ENCODE peak calls at places on chromosomes 16 and 17, in five cellular contexts. One of them, this sample, is unnamed.

GRCh38 chr17:41705271-41705991 is 6.7 kb upstream of the GAST start:
- DNase-seq in cardiac fibroblast: peak; percentile 49
- DNase-seq in upper lobe of right lung: no peak
- DNase-seq in stimulated activated CD4-positive, alpha-beta T cell treated with anti-CD3 and anti-CD28 coated beads, TNF-alpha, amount 100 ng/mL, for 4 hours: no peak
- DNase-seq in NCI-H1105 treated with DMSO at 0.1 percent for 48 hours: no peak
- DNase-seq in this sample: no peak

GRCh38 chr16:72219282-72219681 is 47.3 kb upstream of the PMFBP1 start:
- DNase-seq in cardiac fibroblast: no peak
- DNase-seq in upper lobe of right lung: no peak
- DNase-seq in stimulated activated CD4-positive, alpha-beta T cell treated with anti-CD3 and anti-CD28 coated beads, TNF-alpha, amount 100 ng/mL, for 4 hours: no peak
- DNase-seq in NCI-H1105 treated with DMSO at 0.1 percent for 48 hours: no peak
- DNase-seq in this sample: no peak

GRCh38 chr17:34999456-34999855 is 19.1 kb downstream of the LIG3 start:
- DNase-seq in cardiac fibroblast: no peak
- DNase-seq in upper lobe of right lung: no peak
- DNase-seq in stimulated activated CD4-positive, alpha-beta T cell treated with anti-CD3 and anti-CD28 coated beads, TNF-alpha, amount 100 ng/mL, for 4 hours: no peak
- DNase-seq in NCI-H1105 treated with DMSO at 0.1 percent for 48 hours: no peak
- DNase-seq in this sample: no peak

GRCh38 chr17:50396261-50397110 is 837 bp downstream of the LRRC59 start:
- DNase-seq in cardiac fibroblast: peak; percentile 73
- DNase-seq in upper lobe of right lung: peak; percentile 76
- DNase-seq in stimulated activated CD4-positive, alpha-beta T cell treated with anti-CD3 and anti-CD28 coated beads, TNF-alpha, amount 100 ng/mL, for 4 hours: no peak
- DNase-seq in NCI-H1105 treated with DMSO at 0.1 percent for 48 hours: peak; percentile 32
- DNase-seq in this sample: no peak

GRCh38 chr17:76405967-76406647 is 21.7 kb downstream of the SPHK1 start:
- DNase-seq in cardiac fibroblast: no peak
- DNase-seq in upper lobe of right lung: no peak
- DNase-seq in stimulated activated CD4-positive, alpha-beta T cell treated with anti-CD3 and anti-CD28 coated beads, TNF-alpha, amount 100 ng/mL, for 4 hours: no peak
- DNase-seq in NCI-H1105 treated with DMSO at 0.1 percent for 48 hours: peak; percentile 87
- DNase-seq in this sample: no peak

GRCh38 chr16:5036228-5037156 is 2.8 kb upstream of the NAGPA start:
- DNase-seq in cardiac fibroblast: peak; percentile 75
- DNase-seq in upper lobe of right lung: no peak
- DNase-seq in stimulated activated CD4-positive, alpha-beta T cell treated with anti-CD3 and anti-CD28 coated beads, TNF-alpha, amount 100 ng/mL, for 4 hours: no peak
- DNase-seq in NCI-H1105 treated with DMSO at 0.1 percent for 48 hours: no peak
- DNase-seq in this sample: no peak

GRCh38 chr17:82668631-82669099 is 20.4 kb upstream of the WDR45B start:
- DNase-seq in cardiac fibroblast: peak; percentile 53
- DNase-seq in upper lobe of right lung: peak; percentile 89
- DNase-seq in stimulated activated CD4-positive, alpha-beta T cell treated with anti-CD3 and anti-CD28 coated beads, TNF-alpha, amount 100 ng/mL, for 4 hours: no peak
- DNase-seq in NCI-H1105 treated with DMSO at 0.1 percent for 48 hours: no peak
- DNase-seq in this sample: no peak

GRCh38 chr16:86261379-86261778 is 248.9 kb upstream of the FOXF1 start:
- DNase-seq in cardiac fibroblast: peak; percentile 7
- DNase-seq in upper lobe of right lung: no peak
- DNase-seq in stimulated activated CD4-positive, alpha-beta T cell treated with anti-CD3 and anti-CD28 coated beads, TNF-alpha, amount 100 ng/mL, for 4 hours: no peak
- DNase-seq in NCI-H1105 treated with DMSO at 0.1 percent for 48 hours: peak; percentile 0
- DNase-seq in this sample: no peak

GRCh38 chr16:22660441-22661160 is 149.9 kb downstream of the NPIPB5 start:
- DNase-seq in cardiac fibroblast: no peak
- DNase-seq in upper lobe of right lung: no peak
- DNase-seq in stimulated activated CD4-positive, alpha-beta T cell treated with anti-CD3 and anti-CD28 coated beads, TNF-alpha, amount 100 ng/mL, for 4 hours: no peak
- DNase-seq in NCI-H1105 treated with DMSO at 0.1 percent for 48 hours: no peak
- DNase-seq in this sample: no peak

GRCh38 chr17:17420035-17420434 is 56.8 kb upstream of the MED9 start:
- DNase-seq in cardiac fibroblast: no peak
- DNase-seq in upper lobe of right lung: peak; percentile 61
- DNase-seq in stimulated activated CD4-positive, alpha-beta T cell treated with anti-CD3 and anti-CD28 coated beads, TNF-alpha, amount 100 ng/mL, for 4 hours: no peak
- DNase-seq in NCI-H1105 treated with DMSO at 0.1 percent for 48 hours: no peak
- DNase-seq in this sample: no peak

GRCh38 chr16:72473631-72474030 is 301.7 kb upstream of the PMFBP1 start:
- DNase-seq in cardiac fibroblast: no peak
- DNase-seq in upper lobe of right lung: no peak
- DNase-seq in stimulated activated CD4-positive, alpha-beta T cell treated with anti-CD3 and anti-CD28 coated beads, TNF-alpha, amount 100 ng/mL, for 4 hours: no peak
- DNase-seq in NCI-H1105 treated with DMSO at 0.1 percent for 48 hours: no peak
- DNase-seq in this sample: no peak

GRCh38 chr17:49318438-49318965 is 43.5 kb downstream of the ZNF652 start:
- DNase-seq in cardiac fibroblast: no peak
- DNase-seq in upper lobe of right lung: no peak
- DNase-seq in stimulated activated CD4-positive, alpha-beta T cell treated with anti-CD3 and anti-CD28 coated beads, TNF-alpha, amount 100 ng/mL, for 4 hours: no peak
- DNase-seq in NCI-H1105 treated with DMSO at 0.1 percent for 48 hours: no peak
- DNase-seq in this sample: no peak

GRCh38 chr17:8089728-8090127 is 2.2 kb upstream of the ALOX12B start:
- DNase-seq in cardiac fibroblast: no peak
- DNase-seq in upper lobe of right lung: no peak
- DNase-seq in stimulated activated CD4-positive, alpha-beta T cell treated with anti-CD3 and anti-CD28 coated beads, TNF-alpha, amount 100 ng/mL, for 4 hours: no peak
- DNase-seq in NCI-H1105 treated with DMSO at 0.1 percent for 48 hours: no peak
- DNase-seq in this sample: no peak

GRCh38 chr17:75102385-75102821 is 7.4 kb upstream of the ARMC7 start:
- DNase-seq in cardiac fibroblast: no peak
- DNase-seq in upper lobe of right lung: no peak
- DNase-seq in stimulated activated CD4-positive, alpha-beta T cell treated with anti-CD3 and anti-CD28 coated beads, TNF-alpha, amount 100 ng/mL, for 4 hours: no peak
- DNase-seq in NCI-H1105 treated with DMSO at 0.1 percent for 48 hours: no peak
- DNase-seq in this sample: no peak

GRCh38 chr16:14487579-14487978 is 142.5 kb downstream of the PARN start:
- DNase-seq in cardiac fibroblast: no peak
- DNase-seq in upper lobe of right lung: no peak
- DNase-seq in stimulated activated CD4-positive, alpha-beta T cell treated with anti-CD3 and anti-CD28 coated beads, TNF-alpha, amount 100 ng/mL, for 4 hours: no peak
- DNase-seq in NCI-H1105 treated with DMSO at 0.1 percent for 48 hours: no peak
- DNase-seq in this sample: no peak

GRCh38 chr16:268141-269053 is 7.3 kb downstream of the RGS11 start:
- DNase-seq in cardiac fibroblast: no peak
- DNase-seq in upper lobe of right lung: peak; percentile 63
- DNase-seq in stimulated activated CD4-positive, alpha-beta T cell treated with anti-CD3 and anti-CD28 coated beads, TNF-alpha, amount 100 ng/mL, for 4 hours: no peak
- DNase-seq in NCI-H1105 treated with DMSO at 0.1 percent for 48 hours: peak; percentile 28
- DNase-seq in this sample: no peak

GRCh38 chr17:10857976-10858375 is 20.1 kb upstream of the PIRT start:
- DNase-seq in cardiac fibroblast: no peak
- DNase-seq in upper lobe of right lung: no peak
- DNase-seq in stimulated activated CD4-positive, alpha-beta T cell treated with anti-CD3 and anti-CD28 coated beads, TNF-alpha, amount 100 ng/mL, for 4 hours: no peak
- DNase-seq in NCI-H1105 treated with DMSO at 0.1 percent for 48 hours: no peak
- DNase-seq in this sample: no peak

GRCh38 chr17:36849871-36850348 is 87.4 kb upstream of the LHX1 start:
- DNase-seq in cardiac fibroblast: peak; percentile 72
- DNase-seq in upper lobe of right lung: no peak
- DNase-seq in stimulated activated CD4-positive, alpha-beta T cell treated with anti-CD3 and anti-CD28 coated beads, TNF-alpha, amount 100 ng/mL, for 4 hours: no peak
- DNase-seq in NCI-H1105 treated with DMSO at 0.1 percent for 48 hours: no peak
- DNase-seq in this sample: no peak

GRCh38 chr17:68783861-68784260 is 171.3 kb downstream of the ABCA8 start:
- DNase-seq in cardiac fibroblast: no peak
- DNase-seq in upper lobe of right lung: no peak
- DNase-seq in stimulated activated CD4-positive, alpha-beta T cell treated with anti-CD3 and anti-CD28 coated beads, TNF-alpha, amount 100 ng/mL, for 4 hours: no peak
- DNase-seq in NCI-H1105 treated with DMSO at 0.1 percent for 48 hours: no peak
- DNase-seq in this sample: no peak

GRCh38 chr16:84680165-84680842 is 19.5 kb upstream of the USP10 start:
- DNase-seq in cardiac fibroblast: no peak
- DNase-seq in upper lobe of right lung: peak; percentile 18
- DNase-seq in stimulated activated CD4-positive, alpha-beta T cell treated with anti-CD3 and anti-CD28 coated beads, TNF-alpha, amount 100 ng/mL, for 4 hours: no peak
- DNase-seq in NCI-H1105 treated with DMSO at 0.1 percent for 48 hours: no peak
- DNase-seq in this sample: no peak

GRCh38 chr16:86572041-86572521 is 5.5 kb downstream of the FOXC2 start:
- DNase-seq in cardiac fibroblast: no peak
- DNase-seq in upper lobe of right lung: no peak
- DNase-seq in stimulated activated CD4-positive, alpha-beta T cell treated with anti-CD3 and anti-CD28 coated beads, TNF-alpha, amount 100 ng/mL, for 4 hours: no peak
- DNase-seq in NCI-H1105 treated with DMSO at 0.1 percent for 48 hours: no peak
- DNase-seq in this sample: no peak

This sample was measured in activated T-helper 1 cell treated with anti-CD3 and anti-CD28 coated beads, Interleukin-2, amount 50 U/mL, for 16 hours.